ENCODE peak calls at places on chromosomes 11 and 22, in five cellular contexts. G is K562, V is HepG2, P is SK-N-SH, C is GM12878. N is an unnamed sample.
A peak's percentile ranks its signal among the peaks of the same experiment; 100 is the strongest.

GRCh38 chr22:41217553-41218157 is 12.5 kb downstream of the L3MBTL2 start:
- DNase-seq in G (peak; percentile 10), V (no peak), P (no peak), C (no peak), N (peak; percentile 92)

GRCh38 chr11:128532571-128533091 is 54.7 kb downstream of the ETS1 start:
- DNase-seq in G (no peak), V (no peak), P (no peak), C (no peak), N (no peak)

GRCh38 chr11:78812513-78813293 is 238.0 kb upstream of the NARS2 start:
- DNase-seq in G (no peak), V (no peak), P (no peak), C (no peak), N (peak; percentile 57)

GRCh38 chr22:49739138-49739537 is 88.5 kb downstream of the BRD1 start:
- DNase-seq in G (no peak), V (no peak), P (no peak), C (no peak), N (no peak)

GRCh38 chr11:17476317-17477083 is at the start of gene ABCC8:
- DNase-seq in G (no peak), V (no peak), P (peak; percentile 83), C (no peak), N (no peak)

GRCh38 chr11:71108013-71108865 is 144.1 kb downstream of the SHANK2 start:
- DNase-seq in G (no peak), V (no peak), P (no peak), C (no peak), N (no peak)

GRCh38 chr22:24247011-24247507 is 2.2 kb upstream of the GGT5 start:
- DNase-seq in G (no peak), V (no peak), P (peak; percentile 23), C (no peak), N (peak; percentile 7)

GRCh38 chr11:86484795-86485166 is 110.1 kb downstream of the CCDC81 start:
- DNase-seq in G (no peak), V (no peak), P (no peak), C (no peak), N (no peak)

GRCh38 chr11:5618807-5619206 is 6.0 kb upstream of the TRIM34 start:
- DNase-seq in G (no peak), V (peak; percentile 49), P (no peak), C (no peak), N (peak; percentile 97)

GRCh38 chr22:45678961-45679912 is 7.6 kb downstream of the ATXN10 start:
- DNase-seq in G (no peak), V (no peak), P (no peak), C (peak; percentile 51), N (peak; percentile 91)

GRCh38 chr11:10351435-10351767 is 46.5 kb downstream of the ADM start:
- DNase-seq in G (peak; percentile 55), V (no peak), P (no peak), C (no peak), N (no peak)

GRCh38 chr22:35299217-35299716 is 427 bp upstream of the TOM1 start:
- DNase-seq in G (no peak), V (no peak), P (peak; percentile 60), C (no peak), N (no peak)

GRCh38 chr11:39190751-39191150 is 2268.7 kb downstream of the LRRC4C start:
- DNase-seq in G (no peak), V (no peak), P (no peak), C (no peak), N (no peak)

GRCh38 chr11:45988922-45989321 is 66.5 kb downstream of the LARGE2 start:
- DNase-seq in G (no peak), V (no peak), P (no peak), C (no peak), N (no peak)

GRCh38 chr11:103582351-103582909 is 454.0 kb upstream of the DDI1 start:
- DNase-seq in G (no peak), V (no peak), P (no peak), C (no peak), N (peak; percentile 39)

GRCh38 chr11:61716478-61717285 is 35.8 kb upstream of the MYRF start:
- DNase-seq in G (no peak), V (no peak), P (no peak), C (no peak), N (no peak)

GRCh38 chr11:111565111-111565720 is 24.7 kb downstream of the LAYN start:
- DNase-seq in G (peak; percentile 77), V (peak; percentile 39), P (peak; percentile 48), C (peak; percentile 32), N (peak; percentile 80)

GRCh38 chr11:35594680-35595079 is 23.6 kb upstream of the FJX1 start:
- DNase-seq in G (no peak), V (no peak), P (no peak), C (no peak), N (no peak)

GRCh38 chr11:108943853-108944252 is 279.0 kb downstream of the DDX10 start:
- DNase-seq in G (no peak), V (no peak), P (no peak), C (no peak), N (no peak)

GRCh38 chr11:57493507-57494503 is 21.7 kb downstream of the SLC43A1 start:
- DNase-seq in G (peak; percentile 78), V (peak; percentile 73), P (peak; percentile 78), C (no peak), N (peak; percentile 17)

GRCh38 chr11:45288395-45288794 is 2.3 kb upstream of the SYT13 start:
- DNase-seq in G (no peak), V (no peak), P (no peak), C (no peak), N (no peak)

GRCh38 chr11:12087075-12087775 is 23.2 kb upstream of the MICAL2 start:
- DNase-seq in G (no peak), V (no peak), P (no peak), C (no peak), N (peak; percentile 78)

GRCh38 chr11:120985718-120986569 is 38.0 kb upstream of the TBCEL start:
- DNase-seq in G (peak; percentile 4), V (peak; percentile 15), P (peak; percentile 88), C (no peak), N (peak; percentile 29)

GRCh38 chr11:116099541-116099940 is 595.3 kb upstream of the CADM1 start:
- DNase-seq in G (no peak), V (no peak), P (no peak), C (no peak), N (no peak)

GRCh38 chr11:133945087-133945974 is 11.4 kb downstream of the IGSF9B start:
- DNase-seq in G (peak; percentile 21), V (no peak), P (peak; percentile 78), C (no peak), N (peak; percentile 14)

GRCh38 chr11:77547047-77547836 is 42.5 kb upstream of the AQP11 start:
- DNase-seq in G (no peak), V (no peak), P (no peak), C (no peak), N (no peak)

GRCh38 chr11:77547863-77548551 is 41.7 kb upstream of the AQP11 start:
- DNase-seq in G (peak; percentile 70), V (peak; percentile 56), P (peak; percentile 50), C (peak; percentile 38), N (peak; percentile 79)

DNA sequence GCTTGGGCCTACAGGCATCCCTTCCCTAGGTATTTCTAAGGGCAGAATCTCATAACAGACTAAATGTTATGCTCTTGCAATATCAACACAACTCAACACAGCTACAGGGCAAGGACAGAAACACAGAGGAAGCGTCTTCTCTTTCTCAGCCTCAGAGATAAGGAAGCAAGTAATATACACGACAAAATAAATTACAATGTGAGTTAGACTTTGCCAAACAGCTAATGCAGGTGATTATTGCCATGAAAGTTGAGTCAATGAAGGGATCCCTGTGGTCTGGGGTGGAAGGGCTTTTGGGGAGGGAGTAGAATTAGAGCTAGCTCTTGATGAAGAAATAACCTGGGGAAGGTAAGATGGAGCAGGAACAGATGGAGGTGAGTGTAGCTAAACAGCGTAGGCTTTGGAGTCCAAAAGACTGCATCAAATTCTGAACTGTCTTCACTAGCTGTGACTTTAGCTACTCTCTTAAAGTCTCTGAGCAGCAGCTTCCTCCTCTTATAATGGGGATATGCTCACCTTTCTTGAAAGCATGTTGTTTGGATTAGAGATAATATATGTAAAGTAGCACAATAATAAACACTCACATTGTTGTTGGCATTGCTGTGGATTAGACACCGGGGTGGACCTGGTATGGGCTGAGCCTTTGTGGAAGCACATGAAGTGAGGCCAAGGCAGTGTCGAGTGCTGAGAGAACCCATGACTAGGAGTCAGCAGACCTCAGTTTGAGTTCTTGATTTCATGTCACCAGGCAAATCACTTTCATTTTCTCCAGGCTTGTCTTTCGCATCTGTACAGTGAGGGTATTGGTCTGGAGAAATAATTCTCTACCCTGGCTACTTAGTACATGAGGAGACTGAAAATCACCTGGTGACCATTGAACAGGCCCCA is 41.0 kb upstream of the AQP11 start:
- DNase-seq in G (no peak), V (no peak), P (no peak), C (no peak), N (no peak)
- TF ChIP-seq CTCF in G (no peak), V (no peak), P (peak; percentile 5), C (no peak), N (no peak)

GRCh38 chr11:101127348-101127698 is 2.3 kb downstream of the PGR start:
- DNase-seq in G (peak; percentile 18), V (no peak), P (no peak), C (no peak), N (no peak)
- TF ChIP-seq MXI1 in G (no peak), V (no peak), P (no peak), C (no peak), N (no peak)

GRCh38 chr11:110338684-110339083 is 42.3 kb upstream of the RDX start:
- DNase-seq in G (no peak), V (no peak), P (no peak), C (no peak), N (no peak)
- TF ChIP-seq CTCF in G (no peak), V (no peak), P (no peak), C (no peak), N (no peak)

GRCh38 chr11:122046438-122046837 is 69.6 kb downstream of the BLID start:
- DNase-seq in G (no peak), V (no peak), P (no peak), C (no peak), N (no peak)
- TF ChIP-seq MXI1 in G (no peak), V (no peak), P (no peak), C (no peak), N (no peak)

GRCh38 chr11:114587398-114587953 is 8.1 kb downstream of the NXPE4 start:
- DNase-seq in G (no peak), V (no peak), P (no peak), C (no peak), N (no peak)

DNA sequence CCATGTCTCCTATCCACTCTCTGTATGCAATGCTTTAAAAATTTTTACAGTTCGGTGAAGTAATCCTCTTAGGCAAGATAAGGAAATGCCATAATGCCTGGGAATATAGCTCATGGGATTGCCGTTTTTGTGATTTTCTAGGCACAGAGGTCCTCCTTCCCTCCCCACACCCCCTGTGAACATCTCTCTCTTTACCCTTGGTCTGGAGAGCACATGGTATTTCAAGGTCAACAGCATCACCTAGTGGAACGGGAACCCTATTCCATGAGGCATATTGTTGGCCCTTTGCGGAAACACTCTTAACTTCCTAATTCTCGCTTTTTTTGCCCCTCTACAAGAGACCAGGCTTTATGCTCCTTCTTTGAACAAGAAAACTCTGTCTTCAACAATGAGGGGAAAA is 8.8 kb downstream of the NXPE4 start:
- DNase-seq in G (peak; percentile 18), V (no peak), P (no peak), C (no peak), N (peak; percentile 10)
- TF ChIP-seq CTCF in G (peak; percentile 54), V (peak; percentile 47), P (peak; percentile 45), C (no peak), N (peak; percentile 47)

GRCh38 chr11:47906066-47906465 is 57.9 kb upstream of the NUP160 start:
- DNase-seq in G (no peak), V (no peak), P (no peak), C (no peak), N (no peak)
- TF ChIP-seq MXI1 in G (no peak), V (no peak), P (no peak), C (no peak), N (no peak)

GRCh38 chr11:76248210-76248609 is 41.9 kb upstream of the WNT11 start:
- DNase-seq in G (peak; percentile 60), V (no peak), P (no peak), C (no peak), N (no peak)
- TF ChIP-seq CTCF in G (peak; percentile 68), V (peak; percentile 57), P (peak; percentile 34), C (peak; percentile 39), N (peak; percentile 20)